ENCODE peak calls at places on chromosomes 2 and 18, in six cellular contexts. C, E, M, B, U and O are unnamed samples.

GRCh38 chr2:121376851-121377250 is 91.8 kb upstream of the TFCP2L1 start:
- DNase-seq in C (no peak), E (no peak), M (no peak), B (no peak), U (no peak), O (no peak)

GRCh38 chr2:100972452-100972851 is 29.6 kb upstream of the RPL31 start:
- DNase-seq in C (no peak), E (no peak), M (no peak), B (no peak), U (peak; percentile 41), O (no peak)

GRCh38 chr2:54466880-54467279 is 10.8 kb downstream of the SPTBN1 start:
- DNase-seq in C (no peak), E (no peak), M (no peak), B (no peak), U (no peak), O (no peak)

GRCh38 chr2:147696426-147696825 is 148.4 kb upstream of the ACVR2A start:
- DNase-seq in C (no peak), E (no peak), M (no peak), B (no peak), U (no peak), O (no peak)

GRCh38 chr2:200054681-200055468 is 99.5 kb downstream of the MAIP1 start:
- DNase-seq in C (no peak), E (no peak), M (peak; percentile 47), B (no peak), U (no peak), O (no peak)

GRCh38 chr18:9240270-9240669 is 94.3 kb upstream of the TWSG1 start:
- DNase-seq in C (no peak), E (no peak), M (no peak), B (no peak), U (no peak), O (no peak)

GRCh38 chr2:98802344-98802743 is 71.4 kb upstream of the MGAT4A start:
- DNase-seq in C (no peak), E (no peak), M (no peak), B (no peak), U (no peak), O (no peak)

GRCh38 chr2:80050246-80050645 is 254.3 kb downstream of the LRRTM1 start:
- DNase-seq in C (peak; percentile 48), E (no peak), M (no peak), B (no peak), U (no peak), O (no peak)

GRCh38 chr2:177432703-177433102 is 40.1 kb downstream of the AGPS start:
- DNase-seq in C (no peak), E (no peak), M (no peak), B (no peak), U (no peak), O (no peak)
- H3K9me3 ChIP-seq in C (peaks cover 19% of the 10 kb centered on the region), E (peaks cover 62% of the 10 kb centered on the region), M (peaks cover 3% of the 10 kb centered on the region), B (no peaks in the 10 kb centered on the region), U (peaks cover 67% of the 10 kb centered on the region), O (peaks cover 20% of the 10 kb centered on the region)

GRCh38 chr2:86498468-86499260 is 57.5 kb downstream of the KDM3A start:
- DNase-seq in C (no peak), E (no peak), M (no peak), B (no peak), U (no peak), O (no peak)

GRCh38 chr2:86499326-86499725 is 58.2 kb downstream of the KDM3A start:
- DNase-seq in C (no peak), E (no peak), M (no peak), B (no peak), U (no peak), O (no peak)

DNA sequence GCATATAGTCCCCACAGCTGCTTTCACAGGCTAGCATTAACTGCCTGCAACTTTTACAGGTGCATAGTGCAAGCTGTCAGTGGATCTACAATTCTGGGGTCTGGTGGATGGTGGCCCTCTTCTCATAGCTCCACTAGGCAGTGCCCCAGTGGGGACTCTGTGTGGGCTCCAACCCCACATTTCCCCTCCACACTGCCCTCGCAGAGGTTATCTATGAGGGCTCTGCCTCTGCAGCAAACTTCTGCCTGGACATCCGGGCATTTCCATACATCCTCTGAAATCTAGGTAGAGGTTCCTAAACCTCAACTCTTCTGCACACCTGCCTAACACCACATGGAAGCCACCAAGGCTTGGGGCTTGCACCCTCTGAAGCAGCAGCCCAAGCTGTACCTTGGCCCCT is 59.2 kb downstream of the KDM3A start:
- DNase-seq in C (no peak), E (no peak), M (no peak), B (peak; percentile 34), U (no peak), O (no peak)
- H3K9me3 ChIP-seq in C (peaks cover 4% of the 10 kb centered on the region), E (peaks cover 10% of the 10 kb centered on the region), M (peaks cover 23% of the 10 kb centered on the region), B (peaks cover 12% of the 10 kb centered on the region), U (peaks cover 38% of the 10 kb centered on the region), O (no peaks in the 10 kb centered on the region)

GRCh38 chr2:238922435-238922834 is 74.5 kb downstream of the TWIST2 start:
- DNase-seq in C (no peak), E (no peak), M (no peak), B (no peak), U (peak; percentile 54), O (no peak)

GRCh38 chr2:238925281-238925680 is 77.4 kb downstream of the TWIST2 start:
- DNase-seq in C (no peak), E (no peak), M (no peak), B (no peak), U (peak; percentile 54), O (peak; percentile 37)

GRCh38 chr2:238924496-238925195 is 76.8 kb downstream of the TWIST2 start:
- DNase-seq in C (no peak), E (no peak), M (no peak), B (no peak), U (peak; percentile 24), O (peak; percentile 37)

GRCh38 chr2:238925816-238926215 is 77.9 kb downstream of the TWIST2 start:
- DNase-seq in C (no peak), E (no peak), M (no peak), B (no peak), U (peak; percentile 47), O (peak; percentile 70)

GRCh38 chr2:238924032-238924431 is 76.1 kb downstream of the TWIST2 start:
- DNase-seq in C (no peak), E (no peak), M (no peak), B (no peak), U (peak; percentile 56), O (peak; percentile 37)
- H3K9me3 ChIP-seq in C (no peaks in the 10 kb centered on the region), E (no peaks in the 10 kb centered on the region), M (no peaks in the 10 kb centered on the region), B (no peaks in the 10 kb centered on the region), U (no peaks in the 10 kb centered on the region), O (no peaks in the 10 kb centered on the region)

GRCh38 chr18:13703899-13704298 is 22.5 kb downstream of the FAM210A start:
- DNase-seq in C (no peak), E (no peak), M (peak; percentile 13), B (peak; percentile 59), U (no peak), O (no peak)

GRCh38 chr18:13696961-13697360 is 29.4 kb downstream of the FAM210A start:
- DNase-seq in C (no peak), E (no peak), M (no peak), B (no peak), U (no peak), O (no peak)

DNA sequence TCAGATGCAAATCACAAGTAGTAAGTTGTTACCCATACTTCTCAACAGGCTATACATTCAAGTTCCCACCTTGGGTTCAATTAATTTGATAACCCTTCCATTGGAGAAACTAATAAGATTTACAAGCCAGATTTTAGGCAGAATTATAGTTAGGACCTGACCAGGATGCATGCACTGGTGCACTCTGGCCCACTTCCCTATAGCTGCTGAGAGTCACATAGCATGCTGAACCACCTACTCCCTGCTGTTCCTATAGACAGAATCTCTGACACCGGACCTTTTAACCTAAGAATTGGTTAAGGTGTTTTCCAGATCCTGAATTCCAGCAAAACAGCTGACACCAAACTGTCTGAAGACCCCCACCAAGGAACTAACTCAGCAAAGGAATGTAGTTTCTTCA is 26.2 kb downstream of the FAM210A start:
- DNase-seq in C (no peak), E (no peak), M (no peak), B (peak; percentile 6), U (no peak), O (no peak)
- H3K9me3 ChIP-seq in C (peaks cover 17% of the 10 kb centered on the region), E (peaks cover 59% of the 10 kb centered on the region), M (peaks cover 55% of the 10 kb centered on the region), B (peaks cover 62% of the 10 kb centered on the region), U (peaks cover 73% of the 10 kb centered on the region), O (no peaks in the 10 kb centered on the region)

DNA sequence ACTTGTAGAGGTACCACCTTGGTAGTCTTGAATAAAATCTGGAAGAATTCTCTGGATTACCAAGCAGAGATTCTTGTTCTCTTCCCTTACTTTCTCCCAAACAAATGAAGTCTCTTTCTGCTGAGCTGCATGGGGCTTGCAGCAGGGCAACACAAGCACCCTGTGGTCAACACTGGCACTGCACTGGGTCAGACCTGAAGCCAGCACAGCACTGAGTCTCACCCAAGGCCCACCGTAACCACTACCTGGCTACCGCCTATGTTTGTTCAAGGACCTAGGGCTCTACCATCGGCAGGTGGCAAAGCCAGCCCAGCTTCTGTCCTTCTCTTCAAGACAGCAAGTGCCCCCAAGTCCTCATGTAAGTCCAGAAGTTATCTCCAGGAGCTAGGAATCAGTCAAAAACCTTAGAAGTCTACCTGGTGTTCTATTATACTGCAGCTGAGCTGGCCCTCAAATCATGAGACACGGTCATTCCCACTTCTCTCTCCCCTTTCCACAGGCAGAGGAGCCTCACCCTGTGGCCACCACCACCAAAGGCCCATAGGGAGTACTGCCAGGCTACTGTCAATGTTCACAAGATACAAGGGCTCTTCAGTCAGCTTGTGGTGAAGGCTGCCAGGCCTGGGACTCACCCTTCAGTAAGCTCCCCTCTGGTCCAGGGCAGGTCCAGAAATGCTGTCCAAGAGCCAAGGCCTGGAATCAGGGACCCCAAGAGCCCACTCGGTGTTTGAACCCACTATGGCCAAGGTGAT is 18.4 kb downstream of the VPS54 start:
- DNase-seq in C (no peak), E (no peak), M (no peak), B (no peak), U (no peak), O (no peak)
- H3K9me3 ChIP-seq in C (no peaks in the 10 kb centered on the region), E (peaks cover 12% of the 10 kb centered on the region), M (peaks cover 17% of the 10 kb centered on the region), B (peaks cover 13% of the 10 kb centered on the region), U (peaks cover 27% of the 10 kb centered on the region), O (no peaks in the 10 kb centered on the region)